ENCODE peak calls at places on chromosomes 11 and 22, in seven cellular contexts. P is prostate gland, J is transverse colon, N is spleen, I is sigmoid colon, F is endothelial cell of umbilical vein, G is GM23338. D is an unnamed sample.

GRCh38 chr11:131748146-131749050 is 378.0 kb downstream of the NTM start:
- DNase-seq in P (no peak), J (peak), N (no peak), I (peak), F (peak), G (peak), D (peak)

GRCh38 chr11:45024357-45024756 is 73.7 kb upstream of the TP53I11 start:
- DNase-seq in P (no peak), J (no peak), N (no peak), I (no peak), F (no peak), G (no peak), D (no peak)

GRCh38 chr22:44668886-44669724 is 32.9 kb upstream of the PRR5 start:
- DNase-seq in P (no peak), J (no peak), N (no peak), I (no peak), F (no peak), G (no peak), D (no peak)

GRCh38 chr22:31229402-31230140 is 17.5 kb downstream of the LIMK2 start:
- DNase-seq in P (peak), J (peak), N (no peak), I (peak), F (peak), G (peak), D (no peak)

GRCh38 chr22:40030026-40030756 is 35.4 kb downstream of the FAM83F start:
- DNase-seq in P (no peak), J (no peak), N (peak), I (no peak), F (no peak), G (no peak), D (no peak)

GRCh38 chr11:2831826-2832717 is 53.5 kb downstream of the CDKN1C start:
- DNase-seq in P (no peak), J (no peak), N (no peak), I (no peak), F (no peak), G (no peak), D (no peak)

GRCh38 chr11:122853971-122854446 is 15.7 kb downstream of the CRTAM start:
- DNase-seq in P (peak), J (peak), N (no peak), I (no peak), F (peak), G (peak), D (no peak)

GRCh38 chr11:107791343-107792048 is 67.1 kb downstream of the SLC35F2 start:
- DNase-seq in P (no peak), J (no peak), N (no peak), I (no peak), F (no peak), G (no peak), D (no peak)

GRCh38 chr22:40665312-40665711 is 14.0 kb upstream of the MCHR1 start:
- DNase-seq in P (no peak), J (no peak), N (no peak), I (peak), F (no peak), G (no peak), D (no peak)

GRCh38 chr11:1083621-1084551 is 9.2 kb downstream of the MUC2 start:
- DNase-seq in P (no peak), J (no peak), N (peak), I (peak), F (no peak), G (no peak), D (no peak)

GRCh38 chr22:19121631-19122142 is 525 bp downstream of the DGCR2 start:
- DNase-seq in P (peak), J (peak), N (peak), I (peak), F (peak), G (peak), D (peak)

GRCh38 chr11:115194798-115195101 is 309.5 kb downstream of the CADM1 start:
- DNase-seq in P (no peak), J (no peak), N (no peak), I (no peak), F (no peak), G (no peak), D (no peak)

GRCh38 chr11:128734439-128735224 is 40.8 kb downstream of the FLI1 start:
- DNase-seq in P (no peak), J (peak), N (peak), I (peak), F (no peak), G (no peak), D (peak)

GRCh38 chr11:44773351-44773965 is 46.7 kb downstream of the TSPAN18 start:
- DNase-seq in P (no peak), J (no peak), N (peak), I (no peak), F (no peak), G (no peak), D (no peak)

GRCh38 chr11:29482510-29482909 is 534.3 kb downstream of the KCNA4 start:
- DNase-seq in P (no peak), J (no peak), N (no peak), I (no peak), F (no peak), G (no peak), D (no peak)

GRCh38 chr11:123072279-123072678 is 10.3 kb upstream of the HSPA8 start:
- DNase-seq in P (peak), J (no peak), N (no peak), I (no peak), F (no peak), G (no peak), D (no peak)

GRCh38 chr11:97895572-97895971 is 1125.2 kb upstream of the CNTN5 start:
- DNase-seq in P (no peak), J (no peak), N (no peak), I (no peak), F (no peak), G (no peak), D (no peak)

GRCh38 chr22:19995611-19996339 is 20.8 kb downstream of the ARVCF start:
- DNase-seq in P (no peak), J (no peak), N (peak), I (no peak), F (peak), G (no peak), D (no peak)

DNA sequence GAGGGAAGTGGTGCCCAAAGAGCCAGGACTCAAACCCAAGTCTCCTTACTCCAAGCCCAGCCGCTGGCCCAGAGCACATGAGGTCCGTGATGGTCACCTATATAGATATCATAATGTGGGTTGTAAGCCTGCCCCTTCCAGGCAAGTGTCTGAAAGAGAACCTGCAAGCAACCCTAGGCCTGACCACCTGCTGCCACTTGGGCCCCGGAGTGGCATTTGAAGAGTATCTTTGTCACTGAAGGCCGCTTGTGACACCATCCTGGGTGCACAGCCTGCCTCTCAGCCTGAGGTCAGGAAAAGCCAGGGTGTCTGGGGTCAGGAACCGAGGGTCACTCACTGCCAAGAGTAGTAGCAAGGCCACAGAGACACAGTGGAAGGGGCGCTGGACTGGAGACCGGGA is 32.4 kb downstream of the OTOG start:
- DNase-seq in P (no peak), J (no peak), N (peak), I (no peak), F (no peak), G (no peak), D (no peak)
- TF ChIP-seq POLR2AphosphoS5 in P (no peak), J (no peak), N (no peak), I (no peak), F (no peak), G (no peak), D (no peak)

DNA sequence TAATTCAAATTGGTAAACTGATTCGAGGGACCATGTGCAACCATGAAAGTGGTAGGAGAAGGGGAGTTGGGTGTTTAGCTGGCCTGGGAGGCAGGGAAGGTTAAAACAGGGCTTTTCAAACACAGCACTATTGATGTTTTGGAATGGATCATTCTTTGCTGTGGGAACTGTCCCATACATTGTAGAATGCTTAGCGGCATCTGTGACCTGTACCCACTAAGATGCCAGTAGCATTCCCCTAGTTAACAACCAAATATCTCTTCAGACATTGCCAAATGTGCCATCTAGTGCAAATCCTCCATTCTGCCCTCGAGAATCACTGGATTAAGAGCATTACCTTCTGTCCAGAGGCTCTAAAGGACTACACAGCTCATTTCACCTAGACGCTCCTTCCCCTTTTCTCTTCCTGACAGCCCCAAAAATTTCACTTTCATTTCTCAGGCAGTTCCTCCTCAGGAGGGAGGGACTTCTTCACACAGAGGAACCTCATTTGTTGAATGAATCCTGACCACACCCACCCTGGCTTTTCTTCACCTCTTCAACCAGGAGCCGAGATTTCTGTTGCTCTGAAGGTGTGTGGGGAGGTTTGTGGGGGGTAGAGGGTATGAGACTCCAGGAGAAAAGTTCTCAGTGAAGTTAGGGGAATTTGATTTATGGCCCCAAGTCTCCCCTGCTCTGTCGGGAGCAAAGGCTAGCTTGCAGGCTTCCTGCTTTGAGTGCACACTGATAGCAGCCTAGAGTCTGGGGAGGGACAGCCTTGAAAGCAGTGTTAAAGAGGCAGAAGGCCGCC is at the start of gene TRIM34:
- DNase-seq in P (peak), J (peak), N (peak), I (peak), F (peak), G (peak), D (peak)
- TF ChIP-seq POLR2AphosphoS5 in P (peak), J (peak), N (peak), I (peak), F (no peak), G (peak), D (peak)

GRCh38 chr11:36102868-36103267 is 159.0 kb downstream of the LDLRAD3 start:
- DNase-seq in P (no peak), J (no peak), N (no peak), I (no peak), F (no peak), G (no peak), D (no peak)
- TF ChIP-seq POLR2AphosphoS5 in P (no peak), J (no peak), N (no peak), I (no peak), F (no peak), G (no peak), D (no peak)

GRCh38 chr22:27740192-27740748 is 61.3 kb downstream of the MN1 start:
- DNase-seq in P (no peak), J (no peak), N (no peak), I (peak), F (no peak), G (no peak), D (no peak)
- TF ChIP-seq POLR2AphosphoS5 in P (no peak), J (no peak), N (no peak), I (no peak), F (no peak), G (no peak), D (no peak)

GRCh38 chr11:75814686-75815344 is at the start of gene UVRAG:
- DNase-seq in P (peak), J (peak), N (peak), I (peak), F (peak), G (peak), D (peak)
- TF ChIP-seq POLR2AphosphoS5 in P (peak), J (peak), N (peak), I (peak), F (peak), G (peak), D (peak)

DNA sequence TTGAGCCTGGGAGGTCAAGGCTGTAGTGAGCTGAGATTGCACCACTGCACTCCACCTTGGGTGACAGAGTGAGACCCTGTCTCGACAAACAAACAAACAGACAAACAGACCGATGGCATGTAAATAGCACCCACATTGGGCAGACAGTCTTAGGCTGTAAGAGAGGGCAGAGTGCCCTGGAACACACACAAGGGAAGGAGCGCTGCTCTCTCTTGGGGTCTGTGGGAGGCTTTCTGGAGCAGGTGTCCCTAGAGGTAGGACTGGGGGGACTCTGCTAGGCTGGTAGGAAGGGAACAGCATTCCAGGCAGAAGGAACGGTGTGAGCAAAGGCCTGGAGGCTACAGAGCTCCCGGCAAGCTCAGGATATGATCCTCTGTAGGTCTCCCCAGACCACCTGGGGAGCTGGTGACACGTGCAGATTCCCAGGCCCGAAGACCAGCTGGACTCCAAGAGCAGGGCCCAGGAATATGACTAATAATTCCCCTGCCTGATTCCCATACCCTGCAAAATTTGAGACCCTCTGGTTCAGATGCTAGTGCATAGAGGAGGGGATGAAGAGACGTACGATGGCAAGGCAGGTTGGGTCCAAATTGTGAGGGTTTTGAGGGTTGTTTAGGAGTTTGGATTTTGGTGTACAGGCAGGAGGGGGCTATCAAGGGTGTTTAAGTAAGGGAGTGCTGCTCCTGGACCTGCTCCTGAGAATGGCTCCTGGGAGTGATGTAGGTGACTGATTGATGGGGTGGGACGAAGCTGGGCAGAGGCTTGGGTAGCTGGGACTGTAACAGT is 11.6 kb downstream of the SMIM38 start:
- DNase-seq in P (no peak), J (no peak), N (no peak), I (no peak), F (no peak), G (no peak), D (no peak)
- TF ChIP-seq POLR2AphosphoS5 in P (no peak), J (no peak), N (no peak), I (no peak), F (no peak), G (no peak), D (no peak)

GRCh38 chr22:29480262-29480511 is 169 bp downstream of the NEFH start:
- DNase-seq in P (no peak), J (no peak), N (no peak), I (no peak), F (no peak), G (no peak), D (no peak)

GRCh38 chr22:29481265-29482000 is 1.4 kb downstream of the NEFH start:
- DNase-seq in P (no peak), J (no peak), N (no peak), I (no peak), F (no peak), G (peak), D (no peak)

GRCh38 chr22:29479417-29480261 is at the start of gene NEFH:
- DNase-seq in P (no peak), J (no peak), N (no peak), I (no peak), F (no peak), G (peak), D (no peak)

GRCh38 chr22:29482253-29482652 is 2.2 kb downstream of the NEFH start:
- DNase-seq in P (no peak), J (no peak), N (no peak), I (no peak), F (no peak), G (no peak), D (no peak)

GRCh38 chr22:29480512-29481264 is 670 bp downstream of the NEFH start:
- DNase-seq in P (no peak), J (no peak), N (no peak), I (no peak), F (peak), G (peak), D (peak)
- TF ChIP-seq POLR2AphosphoS5 in P (peak), J (no peak), N (no peak), I (no peak), F (no peak), G (peak), D (peak)

GRCh38 chr11:96276836-96277235 is 66.2 kb downstream of the MAML2 start:
- DNase-seq in P (no peak), J (no peak), N (no peak), I (no peak), F (no peak), G (no peak), D (no peak)

GRCh38 chr11:96279018-96279417 is 64.0 kb downstream of the MAML2 start:
- DNase-seq in P (no peak), J (no peak), N (no peak), I (no peak), F (no peak), G (no peak), D (no peak)

GRCh38 chr11:96278039-96278897 is 64.7 kb downstream of the MAML2 start:
- DNase-seq in P (no peak), J (no peak), N (no peak), I (no peak), F (no peak), G (no peak), D (no peak)

GRCh38 chr11:96275807-96276594 is 67.0 kb downstream of the MAML2 start:
- DNase-seq in P (no peak), J (no peak), N (no peak), I (no peak), F (no peak), G (no peak), D (no peak)

GRCh38 chr11:96277696-96278038 is 65.3 kb downstream of the MAML2 start:
- DNase-seq in P (no peak), J (no peak), N (no peak), I (no peak), F (no peak), G (no peak), D (no peak)
- TF ChIP-seq POLR2AphosphoS5 in P (no peak), J (no peak), N (no peak), I (no peak), F (no peak), G (no peak), D (no peak)